ENCODE peak calls at places on chromosomes 12 and 14, in six cellular contexts. One of them, this sample, is unnamed.

GRCh38 chr14:95495538-95496025 is 20.9 kb downstream of the SYNE3 start:
- DNase-seq in cerebellum: no peak
- DNase-seq in GM12864: peak
- DNase-seq in left lung: no peak
- DNase-seq in activated CD4-positive, alpha-beta T cell treated with anti-CD3 and anti-CD28 coated beads, Interleukin-2, amount 50 U/mL, for 1 hour: no peak
- DNase-seq in T-helper 2 cell: no peak
- DNase-seq in this sample: peak

GRCh38 chr12:67937822-67938221 is 51.4 kb upstream of the IFNG-AS1 start:
- DNase-seq in cerebellum: no peak
- DNase-seq in GM12864: no peak
- DNase-seq in left lung: no peak
- DNase-seq in activated CD4-positive, alpha-beta T cell treated with anti-CD3 and anti-CD28 coated beads, Interleukin-2, amount 50 U/mL, for 1 hour: no peak
- DNase-seq in T-helper 2 cell: no peak
- DNase-seq in this sample: no peak

GRCh38 chr14:87667661-87668060 is 325.3 kb downstream of the GALC start:
- DNase-seq in cerebellum: no peak
- DNase-seq in GM12864: no peak
- DNase-seq in left lung: no peak
- DNase-seq in activated CD4-positive, alpha-beta T cell treated with anti-CD3 and anti-CD28 coated beads, Interleukin-2, amount 50 U/mL, for 1 hour: no peak
- DNase-seq in T-helper 2 cell: no peak
- DNase-seq in this sample: no peak

GRCh38 chr14:102891556-102891955 is 30.9 kb upstream of the AMN start:
- DNase-seq in cerebellum: no peak
- DNase-seq in GM12864: no peak
- DNase-seq in left lung: no peak
- DNase-seq in activated CD4-positive, alpha-beta T cell treated with anti-CD3 and anti-CD28 coated beads, Interleukin-2, amount 50 U/mL, for 1 hour: no peak
- DNase-seq in T-helper 2 cell: no peak
- DNase-seq in this sample: no peak

GRCh38 chr12:68317047-68317667 is 15.0 kb downstream of the MDM1 start:
- DNase-seq in cerebellum: peak
- DNase-seq in GM12864: peak
- DNase-seq in left lung: no peak
- DNase-seq in activated CD4-positive, alpha-beta T cell treated with anti-CD3 and anti-CD28 coated beads, Interleukin-2, amount 50 U/mL, for 1 hour: peak
- DNase-seq in T-helper 2 cell: no peak
- DNase-seq in this sample: no peak

GRCh38 chr12:124766745-124767074 is 97.0 kb downstream of the SCARB1 start:
- DNase-seq in cerebellum: no peak
- DNase-seq in GM12864: no peak
- DNase-seq in left lung: no peak
- DNase-seq in activated CD4-positive, alpha-beta T cell treated with anti-CD3 and anti-CD28 coated beads, Interleukin-2, amount 50 U/mL, for 1 hour: no peak
- DNase-seq in T-helper 2 cell: no peak
- DNase-seq in this sample: no peak

GRCh38 chr12:85642288-85642687 is 193.9 kb downstream of the RASSF9 start:
- DNase-seq in cerebellum: no peak
- DNase-seq in GM12864: no peak
- DNase-seq in left lung: no peak
- DNase-seq in activated CD4-positive, alpha-beta T cell treated with anti-CD3 and anti-CD28 coated beads, Interleukin-2, amount 50 U/mL, for 1 hour: no peak
- DNase-seq in T-helper 2 cell: no peak
- DNase-seq in this sample: no peak

GRCh38 chr12:79555006-79555925 is 135.5 kb downstream of the PAWR start:
- DNase-seq in cerebellum: peak
- DNase-seq in GM12864: no peak
- DNase-seq in left lung: no peak
- DNase-seq in activated CD4-positive, alpha-beta T cell treated with anti-CD3 and anti-CD28 coated beads, Interleukin-2, amount 50 U/mL, for 1 hour: no peak
- DNase-seq in T-helper 2 cell: no peak
- DNase-seq in this sample: no peak

GRCh38 chr12:32198555-32198954 is 91.9 kb downstream of the BICD1 start:
- DNase-seq in cerebellum: no peak
- DNase-seq in GM12864: no peak
- DNase-seq in left lung: no peak
- DNase-seq in activated CD4-positive, alpha-beta T cell treated with anti-CD3 and anti-CD28 coated beads, Interleukin-2, amount 50 U/mL, for 1 hour: no peak
- DNase-seq in T-helper 2 cell: no peak
- DNase-seq in this sample: no peak

GRCh38 chr12:58980768-58981167 is 60.5 kb upstream of the LRIG3 start:
- DNase-seq in cerebellum: no peak
- DNase-seq in GM12864: no peak
- DNase-seq in left lung: no peak
- DNase-seq in activated CD4-positive, alpha-beta T cell treated with anti-CD3 and anti-CD28 coated beads, Interleukin-2, amount 50 U/mL, for 1 hour: no peak
- DNase-seq in T-helper 2 cell: no peak
- DNase-seq in this sample: no peak

GRCh38 chr14:51157012-51157411 is 62.1 kb upstream of the TRIM9 start:
- DNase-seq in cerebellum: no peak
- DNase-seq in GM12864: no peak
- DNase-seq in left lung: no peak
- DNase-seq in activated CD4-positive, alpha-beta T cell treated with anti-CD3 and anti-CD28 coated beads, Interleukin-2, amount 50 U/mL, for 1 hour: no peak
- DNase-seq in T-helper 2 cell: no peak
- DNase-seq in this sample: no peak

GRCh38 chr12:53211476-53212381 is 4.7 kb upstream of the ITGB7 start:
- DNase-seq in cerebellum: no peak
- DNase-seq in GM12864: no peak
- DNase-seq in left lung: no peak
- DNase-seq in activated CD4-positive, alpha-beta T cell treated with anti-CD3 and anti-CD28 coated beads, Interleukin-2, amount 50 U/mL, for 1 hour: no peak
- DNase-seq in T-helper 2 cell: no peak
- DNase-seq in this sample: no peak

GRCh38 chr14:27528328-27528727 is 930.5 kb upstream of the NOVA1 start:
- DNase-seq in cerebellum: peak
- DNase-seq in GM12864: no peak
- DNase-seq in left lung: no peak
- DNase-seq in activated CD4-positive, alpha-beta T cell treated with anti-CD3 and anti-CD28 coated beads, Interleukin-2, amount 50 U/mL, for 1 hour: no peak
- DNase-seq in T-helper 2 cell: no peak
- DNase-seq in this sample: no peak

GRCh38 chr12:76206039-76206676 is 121.7 kb upstream of the NAP1L1 start:
- DNase-seq in cerebellum: no peak
- DNase-seq in GM12864: no peak
- DNase-seq in left lung: no peak
- DNase-seq in activated CD4-positive, alpha-beta T cell treated with anti-CD3 and anti-CD28 coated beads, Interleukin-2, amount 50 U/mL, for 1 hour: no peak
- DNase-seq in T-helper 2 cell: no peak
- DNase-seq in this sample: no peak

GRCh38 chr12:50515587-50515986 is 10.8 kb downstream of the DIP2B start:
- DNase-seq in cerebellum: no peak
- DNase-seq in GM12864: no peak
- DNase-seq in left lung: no peak
- DNase-seq in activated CD4-positive, alpha-beta T cell treated with anti-CD3 and anti-CD28 coated beads, Interleukin-2, amount 50 U/mL, for 1 hour: no peak
- DNase-seq in T-helper 2 cell: no peak
- DNase-seq in this sample: no peak

GRCh38 chr12:41061189-41061588 is 126.9 kb upstream of the PDZRN4 start:
- DNase-seq in cerebellum: peak
- DNase-seq in GM12864: no peak
- DNase-seq in left lung: no peak
- DNase-seq in activated CD4-positive, alpha-beta T cell treated with anti-CD3 and anti-CD28 coated beads, Interleukin-2, amount 50 U/mL, for 1 hour: no peak
- DNase-seq in T-helper 2 cell: no peak
- DNase-seq in this sample: no peak

GRCh38 chr14:20866963-20867362 is 24.2 kb upstream of the RNASE3 start:
- DNase-seq in cerebellum: no peak
- DNase-seq in GM12864: no peak
- DNase-seq in left lung: no peak
- DNase-seq in activated CD4-positive, alpha-beta T cell treated with anti-CD3 and anti-CD28 coated beads, Interleukin-2, amount 50 U/mL, for 1 hour: no peak
- DNase-seq in T-helper 2 cell: no peak
- DNase-seq in this sample: no peak

GRCh38 chr14:57498659-57499058 is 5.0 kb upstream of the CCDC198 start:
- DNase-seq in cerebellum: no peak
- DNase-seq in GM12864: no peak
- DNase-seq in left lung: no peak
- DNase-seq in activated CD4-positive, alpha-beta T cell treated with anti-CD3 and anti-CD28 coated beads, Interleukin-2, amount 50 U/mL, for 1 hour: no peak
- DNase-seq in T-helper 2 cell: no peak
- DNase-seq in this sample: no peak

GRCh38 chr12:114732426-114733030 is 48.6 kb upstream of the TBX3 start:
- DNase-seq in cerebellum: no peak
- DNase-seq in GM12864: no peak
- DNase-seq in left lung: no peak
- DNase-seq in activated CD4-positive, alpha-beta T cell treated with anti-CD3 and anti-CD28 coated beads, Interleukin-2, amount 50 U/mL, for 1 hour: no peak
- DNase-seq in T-helper 2 cell: no peak
- DNase-seq in this sample: no peak

GRCh38 chr12:114069507-114069906 is 103.4 kb upstream of the RBM19 start:
- DNase-seq in cerebellum: no peak
- DNase-seq in GM12864: no peak
- DNase-seq in left lung: no peak
- DNase-seq in activated CD4-positive, alpha-beta T cell treated with anti-CD3 and anti-CD28 coated beads, Interleukin-2, amount 50 U/mL, for 1 hour: no peak
- DNase-seq in T-helper 2 cell: no peak
- DNase-seq in this sample: no peak

GRCh38 chr12:3757261-3757660 is 4.4 kb upstream of the CRACR2A start:
- DNase-seq in cerebellum: no peak
- DNase-seq in GM12864: no peak
- DNase-seq in left lung: no peak
- DNase-seq in activated CD4-positive, alpha-beta T cell treated with anti-CD3 and anti-CD28 coated beads, Interleukin-2, amount 50 U/mL, for 1 hour: no peak
- DNase-seq in T-helper 2 cell: no peak
- DNase-seq in this sample: no peak

GRCh38 chr14:68878908-68879307 is 86.0 kb upstream of the ZFP36L1 start:
- DNase-seq in cerebellum: no peak
- DNase-seq in GM12864: no peak
- DNase-seq in left lung: no peak
- DNase-seq in activated CD4-positive, alpha-beta T cell treated with anti-CD3 and anti-CD28 coated beads, Interleukin-2, amount 50 U/mL, for 1 hour: no peak
- DNase-seq in T-helper 2 cell: no peak
- DNase-seq in this sample: no peak

GRCh38 chr12:132075026-132075713 is 68.9 kb downstream of the DDX51 start:
- DNase-seq in cerebellum: no peak
- DNase-seq in GM12864: no peak
- DNase-seq in left lung: no peak
- DNase-seq in activated CD4-positive, alpha-beta T cell treated with anti-CD3 and anti-CD28 coated beads, Interleukin-2, amount 50 U/mL, for 1 hour: no peak
- DNase-seq in T-helper 2 cell: no peak
- DNase-seq in this sample: no peak

GRCh38 chr14:74583689-74584434 is 28.2 kb downstream of the LTBP2 start:
- DNase-seq in cerebellum: no peak
- DNase-seq in GM12864: no peak
- DNase-seq in left lung: no peak
- DNase-seq in activated CD4-positive, alpha-beta T cell treated with anti-CD3 and anti-CD28 coated beads, Interleukin-2, amount 50 U/mL, for 1 hour: no peak
- DNase-seq in T-helper 2 cell: no peak
- DNase-seq in this sample: no peak

GRCh38 chr12:84276215-84276614 is 636.4 kb downstream of the SLC6A15 start:
- DNase-seq in cerebellum: no peak
- DNase-seq in GM12864: no peak
- DNase-seq in left lung: no peak
- DNase-seq in activated CD4-positive, alpha-beta T cell treated with anti-CD3 and anti-CD28 coated beads, Interleukin-2, amount 50 U/mL, for 1 hour: no peak
- DNase-seq in T-helper 2 cell: no peak
- DNase-seq in this sample: no peak

GRCh38 chr14:102323102-102323501 is 3.6 kb downstream of the ZNF839 start:
- DNase-seq in cerebellum: peak
- DNase-seq in GM12864: no peak
- DNase-seq in left lung: no peak
- DNase-seq in activated CD4-positive, alpha-beta T cell treated with anti-CD3 and anti-CD28 coated beads, Interleukin-2, amount 50 U/mL, for 1 hour: peak
- DNase-seq in T-helper 2 cell: no peak
- DNase-seq in this sample: peak

GRCh38 chr12:95582230-95583058 is 31.2 kb upstream of the USP44 start:
- DNase-seq in cerebellum: peak
- DNase-seq in GM12864: no peak
- DNase-seq in left lung: no peak
- DNase-seq in activated CD4-positive, alpha-beta T cell treated with anti-CD3 and anti-CD28 coated beads, Interleukin-2, amount 50 U/mL, for 1 hour: no peak
- DNase-seq in T-helper 2 cell: no peak
- DNase-seq in this sample: no peak

GRCh38 chr14:104592292-104592672 is 12.3 kb downstream of the TMEM179 start:
- DNase-seq in cerebellum: no peak
- DNase-seq in GM12864: no peak
- DNase-seq in left lung: no peak
- DNase-seq in activated CD4-positive, alpha-beta T cell treated with anti-CD3 and anti-CD28 coated beads, Interleukin-2, amount 50 U/mL, for 1 hour: no peak
- DNase-seq in T-helper 2 cell: no peak
- DNase-seq in this sample: no peak

GRCh38 chr12:47164730-47165439 is 85.1 kb upstream of the AMIGO2 start:
- DNase-seq in cerebellum: no peak
- DNase-seq in GM12864: no peak
- DNase-seq in left lung: no peak
- DNase-seq in activated CD4-positive, alpha-beta T cell treated with anti-CD3 and anti-CD28 coated beads, Interleukin-2, amount 50 U/mL, for 1 hour: no peak
- DNase-seq in T-helper 2 cell: no peak
- DNase-seq in this sample: no peak

GRCh38 chr12:81759215-81759991 is at the start of gene PPFIA2:
- DNase-seq in cerebellum: peak
- DNase-seq in GM12864: no peak
- DNase-seq in left lung: peak
- DNase-seq in activated CD4-positive, alpha-beta T cell treated with anti-CD3 and anti-CD28 coated beads, Interleukin-2, amount 50 U/mL, for 1 hour: no peak
- DNase-seq in T-helper 2 cell: no peak
- DNase-seq in this sample: no peak

GRCh38 chr12:116924558-116925453 is 14.1 kb downstream of the FBXW8 start:
- DNase-seq in cerebellum: no peak
- DNase-seq in GM12864: peak
- DNase-seq in left lung: no peak
- DNase-seq in activated CD4-positive, alpha-beta T cell treated with anti-CD3 and anti-CD28 coated beads, Interleukin-2, amount 50 U/mL, for 1 hour: peak
- DNase-seq in T-helper 2 cell: peak
- DNase-seq in this sample: no peak